ENCODE peak calls at places on chromosome 13, in six cellular contexts. One of them, this sample, is unnamed.

GRCh38 chr13:25525884-25526283 is 154.1 kb downstream of the ATP8A2 start:
- DNase-seq in neural progenitor cell: no peak
- DNase-seq in right atrium auricular region: no peak
- DNase-seq in AG04450: no peak
- DNase-seq in bronchial epithelial cell: no peak
- DNase-seq in lower leg skin: no peak
- DNase-seq in this sample: no peak

GRCh38 chr13:33761744-33762143 is 56.2 kb upstream of the RFC3 start:
- DNase-seq in neural progenitor cell: peak; percentile 26
- DNase-seq in lower leg skin: no peak
- DNase-seq in bronchial epithelial cell: peak; percentile 6
- DNase-seq in right atrium auricular region: no peak
- DNase-seq in AG04450: no peak
- DNase-seq in this sample: no peak

GRCh38 chr13:76425930-76426329 is 460.3 kb downstream of the KCTD12 start:
- DNase-seq in AG04450: peak; percentile 78
- DNase-seq in lower leg skin: peak; percentile 14
- DNase-seq in right atrium auricular region: no peak
- DNase-seq in neural progenitor cell: no peak
- DNase-seq in bronchial epithelial cell: peak; percentile 49
- DNase-seq in this sample: no peak

GRCh38 chr13:72290962-72291681 is 424.1 kb upstream of the DACH1 start:
- DNase-seq in lower leg skin: no peak
- DNase-seq in neural progenitor cell: no peak
- DNase-seq in right atrium auricular region: no peak
- DNase-seq in AG04450: no peak
- DNase-seq in bronchial epithelial cell: peak; percentile 89
- DNase-seq in this sample: no peak

GRCh38 chr13:22168437-22168836 is 497.6 kb downstream of the FGF9 start:
- DNase-seq in neural progenitor cell: no peak
- DNase-seq in right atrium auricular region: no peak
- DNase-seq in bronchial epithelial cell: no peak
- DNase-seq in AG04450: no peak
- DNase-seq in lower leg skin: no peak
- DNase-seq in this sample: no peak

GRCh38 chr13:113527272-113527958 is 36.9 kb upstream of the DCUN1D2 start:
- DNase-seq in bronchial epithelial cell: no peak
- DNase-seq in neural progenitor cell: no peak
- DNase-seq in lower leg skin: no peak
- DNase-seq in right atrium auricular region: no peak
- DNase-seq in AG04450: no peak
- DNase-seq in this sample: no peak

GRCh38 chr13:72072223-72072622 is 205.2 kb upstream of the DACH1 start:
- DNase-seq in lower leg skin: no peak
- DNase-seq in neural progenitor cell: no peak
- DNase-seq in bronchial epithelial cell: no peak
- DNase-seq in AG04450: no peak
- DNase-seq in right atrium auricular region: no peak
- DNase-seq in this sample: no peak

GRCh38 chr13:36950330-36950729 is 30.3 kb upstream of the SMAD9 start:
- DNase-seq in right atrium auricular region: no peak
- DNase-seq in lower leg skin: no peak
- DNase-seq in bronchial epithelial cell: no peak
- DNase-seq in neural progenitor cell: no peak
- DNase-seq in AG04450: no peak
- DNase-seq in this sample: no peak

GRCh38 chr13:24168980-24169379 is 8.5 kb downstream of the SPATA13 start:
- DNase-seq in right atrium auricular region: no peak
- DNase-seq in AG04450: no peak
- DNase-seq in lower leg skin: no peak
- DNase-seq in neural progenitor cell: no peak
- DNase-seq in bronchial epithelial cell: no peak
- DNase-seq in this sample: no peak

GRCh38 chr13:82330499-82330898 is 1551.8 kb downstream of the SLITRK1 start:
- DNase-seq in neural progenitor cell: no peak
- DNase-seq in bronchial epithelial cell: peak; percentile 20
- DNase-seq in right atrium auricular region: no peak
- DNase-seq in AG04450: no peak
- DNase-seq in lower leg skin: no peak
- DNase-seq in this sample: no peak

GRCh38 chr13:73440296-73440895 is 381.6 kb downstream of the KLF5 start:
- DNase-seq in lower leg skin: no peak
- DNase-seq in AG04450: no peak
- DNase-seq in bronchial epithelial cell: no peak
- DNase-seq in right atrium auricular region: no peak
- DNase-seq in neural progenitor cell: peak; percentile 27
- DNase-seq in this sample: no peak

GRCh38 chr13:105410602-105411001 is 1124.9 kb downstream of the EFNB2 start:
- DNase-seq in AG04450: no peak
- DNase-seq in bronchial epithelial cell: peak; percentile 8
- DNase-seq in neural progenitor cell: peak; percentile 77
- DNase-seq in right atrium auricular region: no peak
- DNase-seq in lower leg skin: peak; percentile 25
- DNase-seq in this sample: no peak

GRCh38 chr13:43021926-43022670 is 1.3 kb upstream of the DNAJC15 start:
- DNase-seq in neural progenitor cell: no peak
- DNase-seq in lower leg skin: no peak
- DNase-seq in right atrium auricular region: no peak
- DNase-seq in AG04450: no peak
- DNase-seq in bronchial epithelial cell: no peak
- DNase-seq in this sample: no peak

GRCh38 chr13:32731074-32731473 is 144.8 kb downstream of the PDS5B start:
- DNase-seq in right atrium auricular region: no peak
- DNase-seq in bronchial epithelial cell: no peak
- DNase-seq in lower leg skin: no peak
- DNase-seq in neural progenitor cell: no peak
- DNase-seq in AG04450: no peak
- DNase-seq in this sample: no peak

GRCh38 chr13:95156208-95156607 is 145.0 kb downstream of the ABCC4 start:
- DNase-seq in neural progenitor cell: no peak
- DNase-seq in lower leg skin: no peak
- DNase-seq in bronchial epithelial cell: peak; percentile 43
- DNase-seq in AG04450: no peak
- DNase-seq in right atrium auricular region: no peak
- DNase-seq in this sample: no peak
- TF ChIP-seq CTCF in neural progenitor cell: peak; percentile 56
- TF ChIP-seq CTCF in lower leg skin: no peak
- TF ChIP-seq CTCF in bronchial epithelial cell: peak; percentile 29
- TF ChIP-seq CTCF in AG04450: peak; percentile 15
- TF ChIP-seq CTCF in right atrium auricular region: peak; percentile 29
- TF ChIP-seq CTCF in this sample: no peak

GRCh38 chr13:101433895-101434294 is 17.6 kb upstream of the NALCN start:
- DNase-seq in AG04450: no peak
- DNase-seq in neural progenitor cell: no peak
- DNase-seq in right atrium auricular region: no peak
- DNase-seq in lower leg skin: no peak
- DNase-seq in bronchial epithelial cell: peak; percentile 8
- DNase-seq in this sample: no peak
- TF ChIP-seq CTCF in AG04450: no peak
- TF ChIP-seq CTCF in neural progenitor cell: no peak
- TF ChIP-seq CTCF in right atrium auricular region: no peak
- TF ChIP-seq CTCF in lower leg skin: no peak
- TF ChIP-seq CTCF in bronchial epithelial cell: no peak
- TF ChIP-seq CTCF in this sample: no peak

DNA sequence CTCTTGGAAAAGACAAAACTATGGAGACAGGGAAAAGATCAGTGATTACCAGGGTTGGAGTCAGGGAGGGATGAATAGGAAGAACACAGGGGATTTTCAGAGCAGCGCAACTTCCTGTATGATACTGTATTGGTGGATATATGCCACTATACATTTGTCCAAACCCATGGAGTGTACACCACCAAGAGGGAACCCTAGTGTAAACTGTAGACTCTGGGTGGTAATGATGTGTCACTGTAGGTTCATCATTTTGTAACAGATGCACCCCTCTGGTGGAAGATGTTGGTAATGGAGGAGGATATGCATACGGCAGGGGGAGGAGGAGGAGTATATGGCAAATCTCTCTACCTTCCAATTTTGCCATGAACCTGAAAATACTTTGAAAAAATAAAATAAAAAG is 68.1 kb downstream of the UFM1 start:
- DNase-seq in neural progenitor cell: peak; percentile 16
- DNase-seq in right atrium auricular region: no peak
- DNase-seq in lower leg skin: no peak
- DNase-seq in bronchial epithelial cell: peak; percentile 52
- DNase-seq in AG04450: no peak
- DNase-seq in this sample: no peak
- TF ChIP-seq CTCF in neural progenitor cell: peak; percentile 32
- TF ChIP-seq CTCF in right atrium auricular region: peak; percentile 33
- TF ChIP-seq CTCF in lower leg skin: no peak
- TF ChIP-seq CTCF in bronchial epithelial cell: peak; percentile 40
- TF ChIP-seq CTCF in AG04450: peak; percentile 31
- TF ChIP-seq CTCF in this sample: no peak

GRCh38 chr13:112229992-112230872 is 145.9 kb upstream of the SPACA7 start:
- DNase-seq in right atrium auricular region: no peak
- DNase-seq in lower leg skin: no peak
- DNase-seq in bronchial epithelial cell: no peak
- DNase-seq in neural progenitor cell: no peak
- DNase-seq in AG04450: no peak
- DNase-seq in this sample: no peak
- TF ChIP-seq CTCF in right atrium auricular region: no peak
- TF ChIP-seq CTCF in lower leg skin: no peak
- TF ChIP-seq CTCF in bronchial epithelial cell: no peak
- TF ChIP-seq CTCF in neural progenitor cell: no peak
- TF ChIP-seq CTCF in AG04450: no peak
- TF ChIP-seq CTCF in this sample: no peak

GRCh38 chr13:30255696-30256095 is 51.7 kb downstream of the KATNAL1 start:
- DNase-seq in bronchial epithelial cell: peak; percentile 13
- DNase-seq in lower leg skin: no peak
- DNase-seq in right atrium auricular region: no peak
- DNase-seq in AG04450: no peak
- DNase-seq in neural progenitor cell: no peak
- DNase-seq in this sample: no peak

GRCh38 chr13:30253830-30254229 is 53.5 kb downstream of the KATNAL1 start:
- DNase-seq in AG04450: no peak
- DNase-seq in right atrium auricular region: no peak
- DNase-seq in neural progenitor cell: no peak
- DNase-seq in bronchial epithelial cell: no peak
- DNase-seq in lower leg skin: no peak
- DNase-seq in this sample: no peak

GRCh38 chr13:30257433-30258099 is 49.8 kb downstream of the KATNAL1 start:
- DNase-seq in right atrium auricular region: no peak
- DNase-seq in neural progenitor cell: peak; percentile 82
- DNase-seq in AG04450: no peak
- DNase-seq in lower leg skin: no peak
- DNase-seq in bronchial epithelial cell: no peak
- DNase-seq in this sample: no peak

DNA sequence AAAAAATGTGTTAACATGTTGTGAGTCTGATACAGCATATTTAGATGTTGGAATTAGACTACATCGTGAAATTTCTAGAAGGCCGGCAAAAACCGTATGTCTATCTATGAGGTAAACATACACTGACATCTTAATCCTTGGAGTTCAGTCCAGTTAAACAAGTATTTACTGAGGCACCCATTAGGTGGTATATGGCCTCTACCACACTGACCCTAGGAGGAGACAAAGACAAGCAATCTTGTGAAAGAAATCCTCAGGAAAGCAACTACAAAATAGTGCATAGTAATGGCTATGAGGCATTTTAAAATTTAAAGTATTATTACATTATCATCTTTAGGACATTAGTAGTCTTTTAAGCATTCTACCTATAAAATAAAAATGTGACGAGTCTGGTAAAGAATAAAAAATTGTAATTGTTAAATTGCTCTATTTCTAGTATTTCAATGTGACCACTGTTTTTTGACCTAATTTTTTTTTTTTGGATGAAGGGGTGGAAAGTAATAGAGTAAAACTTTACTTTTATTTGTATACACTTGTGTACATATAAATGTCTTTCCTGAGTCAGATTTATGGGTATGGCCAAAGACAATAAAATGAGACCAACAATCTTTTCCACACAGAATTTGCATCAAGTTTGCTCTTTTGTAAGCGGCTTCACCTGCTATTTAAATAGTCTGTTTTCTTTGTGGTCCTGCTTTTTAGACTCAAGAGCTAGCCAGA is 50.5 kb downstream of the KATNAL1 start:
- DNase-seq in right atrium auricular region: no peak
- DNase-seq in bronchial epithelial cell: no peak
- DNase-seq in neural progenitor cell: no peak
- DNase-seq in AG04450: no peak
- DNase-seq in lower leg skin: no peak
- DNase-seq in this sample: no peak
- TF ChIP-seq CTCF in right atrium auricular region: peak; percentile 40
- TF ChIP-seq CTCF in bronchial epithelial cell: no peak
- TF ChIP-seq CTCF in neural progenitor cell: peak; percentile 9
- TF ChIP-seq CTCF in AG04450: peak; percentile 24
- TF ChIP-seq CTCF in lower leg skin: no peak
- TF ChIP-seq CTCF in this sample: no peak